ENCODE peak calls at places on chromosomes 16 and 17, in seven cellular contexts. One of them, this sample, is unnamed.

GRCh38 chr17:46044286-46044928 is 45.4 kb downstream of the STH start:
- DNase-seq in HepG2: peak
- DNase-seq in IMR-90: peak
- DNase-seq in H1: peak
- DNase-seq in K562: peak
- DNase-seq in SK-N-SH: peak
- DNase-seq in GM12878: no peak
- DNase-seq in this sample: peak

GRCh38 chr17:79933863-79934652 is 94.8 kb upstream of the CBX4 start:
- DNase-seq in HepG2: no peak
- DNase-seq in IMR-90: peak
- DNase-seq in H1: no peak
- DNase-seq in K562: no peak
- DNase-seq in SK-N-SH: no peak
- DNase-seq in GM12878: no peak
- DNase-seq in this sample: peak

GRCh38 chr17:80981062-80981902 is 10.4 kb upstream of the CHMP6 start:
- DNase-seq in HepG2: no peak
- DNase-seq in IMR-90: no peak
- DNase-seq in H1: no peak
- DNase-seq in K562: no peak
- DNase-seq in SK-N-SH: peak
- DNase-seq in GM12878: no peak
- DNase-seq in this sample: no peak

GRCh38 chr17:43608313-43608712 is 53.4 kb downstream of the MEOX1 start:
- DNase-seq in HepG2: no peak
- DNase-seq in IMR-90: peak
- DNase-seq in H1: no peak
- DNase-seq in K562: no peak
- DNase-seq in SK-N-SH: no peak
- DNase-seq in GM12878: peak
- DNase-seq in this sample: no peak

GRCh38 chr16:57623251-57624043 is 5.0 kb upstream of the ADGRG1 start:
- DNase-seq in HepG2: peak
- DNase-seq in IMR-90: peak
- DNase-seq in H1: no peak
- DNase-seq in K562: peak
- DNase-seq in SK-N-SH: no peak
- DNase-seq in GM12878: no peak
- DNase-seq in this sample: peak

GRCh38 chr17:42182927-42183734 is 2.1 kb downstream of the HCRT start:
- DNase-seq in HepG2: peak
- DNase-seq in IMR-90: peak
- DNase-seq in H1: no peak
- DNase-seq in K562: peak
- DNase-seq in SK-N-SH: no peak
- DNase-seq in GM12878: no peak
- DNase-seq in this sample: peak

GRCh38 chr17:42784811-42785592 is 4.6 kb downstream of the WNK4 start:
- DNase-seq in HepG2: no peak
- DNase-seq in IMR-90: no peak
- DNase-seq in H1: no peak
- DNase-seq in K562: no peak
- DNase-seq in SK-N-SH: peak
- DNase-seq in GM12878: no peak
- DNase-seq in this sample: no peak

GRCh38 chr17:15493031-15493750 is 25.8 kb upstream of the CDRT4 start:
- DNase-seq in HepG2: no peak
- DNase-seq in IMR-90: no peak
- DNase-seq in H1: no peak
- DNase-seq in K562: peak
- DNase-seq in SK-N-SH: no peak
- DNase-seq in GM12878: no peak
- DNase-seq in this sample: no peak

GRCh38 chr16:19645557-19645981 is 72.5 kb downstream of the KNOP1 start:
- DNase-seq in HepG2: no peak
- DNase-seq in IMR-90: peak
- DNase-seq in H1: no peak
- DNase-seq in K562: no peak
- DNase-seq in SK-N-SH: no peak
- DNase-seq in GM12878: no peak
- DNase-seq in this sample: no peak

GRCh38 chr17:45326566-45326965 is 9.7 kb upstream of the MAP3K14 start:
- DNase-seq in HepG2: no peak
- DNase-seq in IMR-90: no peak
- DNase-seq in H1: no peak
- DNase-seq in K562: no peak
- DNase-seq in SK-N-SH: no peak
- DNase-seq in GM12878: no peak
- DNase-seq in this sample: no peak

GRCh38 chr17:81952792-81953228 is 5.8 kb upstream of the MYADML2 start:
- DNase-seq in HepG2: no peak
- DNase-seq in IMR-90: no peak
- DNase-seq in H1: no peak
- DNase-seq in K562: no peak
- DNase-seq in SK-N-SH: no peak
- DNase-seq in GM12878: no peak
- DNase-seq in this sample: no peak

GRCh38 chr16:86495756-86496261 is 14.5 kb upstream of the FOXF1 start:
- DNase-seq in HepG2: no peak
- DNase-seq in IMR-90: no peak
- DNase-seq in H1: no peak
- DNase-seq in K562: no peak
- DNase-seq in SK-N-SH: no peak
- DNase-seq in GM12878: no peak
- DNase-seq in this sample: no peak

GRCh38 chr17:1034652-1035210 is 37.8 kb downstream of the TIMM22 start:
- DNase-seq in HepG2: no peak
- DNase-seq in IMR-90: no peak
- DNase-seq in H1: no peak
- DNase-seq in K562: no peak
- DNase-seq in SK-N-SH: no peak
- DNase-seq in GM12878: no peak
- DNase-seq in this sample: no peak

GRCh38 chr17:68101992-68102758 is 66.6 kb downstream of the KPNA2 start:
- DNase-seq in HepG2: no peak
- DNase-seq in IMR-90: no peak
- DNase-seq in H1: no peak
- DNase-seq in K562: no peak
- DNase-seq in SK-N-SH: peak
- DNase-seq in GM12878: no peak
- DNase-seq in this sample: no peak

GRCh38 chr16:87562201-87562600 is 40.1 kb upstream of the JPH3 start:
- DNase-seq in HepG2: no peak
- DNase-seq in IMR-90: no peak
- DNase-seq in H1: no peak
- DNase-seq in K562: no peak
- DNase-seq in SK-N-SH: no peak
- DNase-seq in GM12878: no peak
- DNase-seq in this sample: no peak

GRCh38 chr16:75311383-75311938 is 60.0 kb upstream of the BCAR1 start:
- DNase-seq in HepG2: no peak
- DNase-seq in IMR-90: peak
- DNase-seq in H1: no peak
- DNase-seq in K562: no peak
- DNase-seq in SK-N-SH: no peak
- DNase-seq in GM12878: no peak
- DNase-seq in this sample: no peak

GRCh38 chr16:67967956-67968439 is 439 bp downstream of the SLC12A4 start:
- DNase-seq in HepG2: no peak
- DNase-seq in IMR-90: peak
- DNase-seq in H1: no peak
- DNase-seq in K562: peak
- DNase-seq in SK-N-SH: peak
- DNase-seq in GM12878: no peak
- DNase-seq in this sample: no peak

GRCh38 chr16:75420987-75421819 is 12.1 kb downstream of the CFDP1 start:
- DNase-seq in HepG2: peak
- DNase-seq in IMR-90: peak
- DNase-seq in H1: peak
- DNase-seq in K562: peak
- DNase-seq in SK-N-SH: peak
- DNase-seq in GM12878: no peak
- DNase-seq in this sample: no peak

GRCh38 chr17:79679631-79680340 is 51.0 kb upstream of the ENPP7 start:
- DNase-seq in HepG2: no peak
- DNase-seq in IMR-90: no peak
- DNase-seq in H1: no peak
- DNase-seq in K562: no peak
- DNase-seq in SK-N-SH: no peak
- DNase-seq in GM12878: no peak
- DNase-seq in this sample: no peak

GRCh38 chr17:62628845-62629555 is 1.5 kb downstream of the MRC2 start:
- DNase-seq in HepG2: no peak
- DNase-seq in IMR-90: peak
- DNase-seq in H1: no peak
- DNase-seq in K562: no peak
- DNase-seq in SK-N-SH: peak
- DNase-seq in GM12878: no peak
- DNase-seq in this sample: no peak

DNA sequence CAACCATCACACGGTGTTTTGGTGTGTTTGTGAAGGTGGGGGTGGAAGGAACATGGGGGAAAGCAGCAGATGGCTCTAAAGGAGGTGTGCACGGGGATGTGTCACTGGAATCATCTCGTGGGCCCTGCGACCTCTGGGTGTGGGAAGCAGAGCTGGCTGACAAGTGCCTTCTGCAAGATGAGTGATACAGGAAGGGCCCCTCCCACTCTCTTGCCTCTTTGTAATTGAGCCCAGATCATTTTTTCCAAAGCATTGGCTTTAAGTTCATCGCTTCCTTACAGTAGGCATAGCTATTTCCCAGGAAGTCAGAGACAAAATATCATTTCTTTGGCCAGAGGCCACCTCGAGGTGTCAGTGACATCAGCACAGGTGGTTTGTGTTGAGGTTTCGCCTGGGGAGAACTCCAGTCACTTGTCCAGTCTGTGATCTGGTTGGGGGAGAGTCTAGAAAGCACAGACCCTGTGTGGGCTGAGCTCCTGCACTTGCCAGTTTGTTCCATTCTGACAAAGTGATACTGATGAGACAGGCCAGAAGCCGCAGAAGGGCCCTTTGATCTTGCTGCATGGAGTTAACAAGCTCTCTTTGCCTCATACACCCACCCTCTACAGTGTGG is 20.6 kb upstream of the SNTB2 start:
- DNase-seq in HepG2: no peak
- DNase-seq in IMR-90: peak
- DNase-seq in H1: no peak
- DNase-seq in K562: no peak
- DNase-seq in SK-N-SH: no peak
- DNase-seq in GM12878: no peak
- DNase-seq in this sample: no peak
- TF ChIP-seq RFX5 in HepG2: no peak
- TF ChIP-seq RFX5 in IMR-90: no peak
- TF ChIP-seq RFX5 in H1: no peak
- TF ChIP-seq RFX5 in K562: no peak
- TF ChIP-seq RFX5 in SK-N-SH: no peak
- TF ChIP-seq RFX5 in GM12878: no peak
- TF ChIP-seq RFX5 in this sample: no peak

DNA sequence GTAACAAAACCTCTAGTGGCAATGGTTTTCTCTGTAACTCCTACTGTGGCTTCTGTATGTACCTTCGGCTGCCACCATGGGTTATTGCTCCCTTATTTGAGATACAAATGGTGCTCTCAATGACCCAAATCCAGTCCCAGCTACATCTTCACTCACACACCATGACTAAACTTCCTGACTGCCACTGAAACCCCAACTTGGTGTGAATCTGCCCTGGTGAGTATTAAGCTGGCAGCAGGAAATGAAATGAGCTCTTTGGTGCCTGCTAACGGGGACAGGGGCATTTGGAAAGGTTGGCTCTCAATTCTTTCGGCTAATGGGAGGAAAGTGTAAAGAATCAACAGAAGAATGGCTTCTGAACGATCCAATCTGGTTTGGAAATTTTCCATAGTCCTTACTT is 7.5 kb upstream of the SLC35B1 start:
- DNase-seq in HepG2: no peak
- DNase-seq in IMR-90: no peak
- DNase-seq in H1: no peak
- DNase-seq in K562: no peak
- DNase-seq in SK-N-SH: no peak
- DNase-seq in GM12878: no peak
- DNase-seq in this sample: no peak
- TF ChIP-seq RFX5 in HepG2: no peak
- TF ChIP-seq RFX5 in IMR-90: no peak
- TF ChIP-seq RFX5 in H1: no peak
- TF ChIP-seq RFX5 in K562: no peak
- TF ChIP-seq RFX5 in SK-N-SH: no peak
- TF ChIP-seq RFX5 in GM12878: no peak
- TF ChIP-seq RFX5 in this sample: no peak

DNA sequence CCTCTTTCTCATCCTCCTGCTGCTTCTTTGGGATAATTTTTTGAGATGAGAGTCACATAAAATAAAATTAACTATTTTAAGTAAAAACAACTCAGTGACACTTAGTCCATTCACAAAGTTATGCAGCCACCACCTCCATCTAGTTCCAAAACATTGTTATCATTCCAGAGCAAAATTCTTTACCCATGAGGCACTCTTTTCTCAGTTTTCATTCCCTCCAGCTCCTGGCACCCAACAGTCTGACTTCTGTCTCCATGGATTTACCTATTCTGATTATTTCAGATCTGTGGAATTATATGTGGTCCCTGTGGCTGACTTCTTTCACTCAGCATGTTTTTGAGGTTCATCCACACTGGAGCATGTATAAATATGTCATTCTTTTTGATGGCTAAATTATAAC is 239.9 kb upstream of the DYNLRB2 start:
- DNase-seq in HepG2: peak
- DNase-seq in IMR-90: peak
- DNase-seq in H1: no peak
- DNase-seq in K562: no peak
- DNase-seq in SK-N-SH: no peak
- DNase-seq in GM12878: no peak
- DNase-seq in this sample: no peak
- TF ChIP-seq RFX5 in HepG2: no peak
- TF ChIP-seq RFX5 in IMR-90: no peak
- TF ChIP-seq RFX5 in H1: no peak
- TF ChIP-seq RFX5 in K562: no peak
- TF ChIP-seq RFX5 in SK-N-SH: no peak
- TF ChIP-seq RFX5 in GM12878: no peak
- TF ChIP-seq RFX5 in this sample: no peak

GRCh38 chr17:51607512-51607911 is 347.2 kb downstream of the UTP18 start:
- DNase-seq in HepG2: no peak
- DNase-seq in IMR-90: no peak
- DNase-seq in H1: no peak
- DNase-seq in K562: no peak
- DNase-seq in SK-N-SH: no peak
- DNase-seq in GM12878: no peak
- DNase-seq in this sample: no peak

GRCh38 chr17:51604299-51605020 is 344.1 kb downstream of the UTP18 start:
- DNase-seq in HepG2: no peak
- DNase-seq in IMR-90: no peak
- DNase-seq in H1: no peak
- DNase-seq in K562: no peak
- DNase-seq in SK-N-SH: no peak
- DNase-seq in GM12878: no peak
- DNase-seq in this sample: no peak

GRCh38 chr17:51597340-51597739 is 337.0 kb downstream of the UTP18 start:
- DNase-seq in HepG2: no peak
- DNase-seq in IMR-90: no peak
- DNase-seq in H1: no peak
- DNase-seq in K562: no peak
- DNase-seq in SK-N-SH: no peak
- DNase-seq in GM12878: no peak
- DNase-seq in this sample: no peak

GRCh38 chr17:51598824-51599223 is 338.5 kb downstream of the UTP18 start:
- DNase-seq in HepG2: no peak
- DNase-seq in IMR-90: no peak
- DNase-seq in H1: peak
- DNase-seq in K562: no peak
- DNase-seq in SK-N-SH: no peak
- DNase-seq in GM12878: no peak
- DNase-seq in this sample: no peak

GRCh38 chr17:51601622-51602261 is 341.4 kb downstream of the UTP18 start:
- DNase-seq in HepG2: no peak
- DNase-seq in IMR-90: no peak
- DNase-seq in H1: no peak
- DNase-seq in K562: no peak
- DNase-seq in SK-N-SH: no peak
- DNase-seq in GM12878: no peak
- DNase-seq in this sample: no peak
- TF ChIP-seq RFX5 in HepG2: no peak
- TF ChIP-seq RFX5 in IMR-90: no peak
- TF ChIP-seq RFX5 in H1: no peak
- TF ChIP-seq RFX5 in K562: no peak
- TF ChIP-seq RFX5 in SK-N-SH: no peak
- TF ChIP-seq RFX5 in GM12878: no peak
- TF ChIP-seq RFX5 in this sample: no peak

This sample was measured in A549.